ENCODE peak calls at places on chromosomes 11 and 22, in nine cellular contexts. J, E, G, I, V, T, F, O and X are unnamed samples.

GRCh38 chr11:19101803-19102520 is 15.0 kb upstream of the ZDHHC13 start:
- DNase-seq in J (no peak), E (no peak), G (no peak), I (no peak), V (no peak), T (no peak), F (no peak), O (no peak), X (no peak)

GRCh38 chr22:37747090-37747714 is 50.4 kb downstream of the TRIOBP start:
- DNase-seq in J (no peak), E (peak), G (no peak), I (no peak), V (no peak), T (no peak), F (no peak), O (no peak), X (no peak)

GRCh38 chr11:62069961-62070919 is 53.6 kb upstream of the INCENP start:
- DNase-seq in J (no peak), E (no peak), G (no peak), I (no peak), V (no peak), T (no peak), F (no peak), O (no peak), X (no peak)

GRCh38 chr22:49368976-49369725 is 458.5 kb downstream of the BRD1 start:
- DNase-seq in J (no peak), E (no peak), G (peak), I (peak), V (no peak), T (no peak), F (peak), O (peak), X (peak)

GRCh38 chr11:14542384-14542783 is 22.2 kb upstream of the PSMA1 start:
- DNase-seq in J (no peak), E (no peak), G (no peak), I (no peak), V (no peak), T (no peak), F (no peak), O (no peak), X (no peak)

GRCh38 chr11:69905611-69906452 is 86.6 kb upstream of the FGF3 start:
- DNase-seq in J (no peak), E (no peak), G (peak), I (no peak), V (no peak), T (no peak), F (peak), O (no peak), X (no peak)

GRCh38 chr22:27207907-27208306 is 550.5 kb downstream of the MIAT start:
- DNase-seq in J (no peak), E (no peak), G (no peak), I (peak), V (no peak), T (no peak), F (no peak), O (no peak), X (no peak)

GRCh38 chr22:38456841-38457699 is 2.1 kb upstream of the KCNJ4 start:
- DNase-seq in J (no peak), E (no peak), G (no peak), I (no peak), V (no peak), T (no peak), F (no peak), O (no peak), X (no peak)

GRCh38 chr22:17303441-17303839 is 65.8 kb upstream of the CECR2 start:
- DNase-seq in J (no peak), E (no peak), G (peak), I (no peak), V (no peak), T (no peak), F (peak), O (no peak), X (no peak)

GRCh38 chr11:65136515-65137096 is 2.3 kb upstream of the SYVN1 start:
- DNase-seq in J (no peak), E (no peak), G (peak), I (no peak), V (no peak), T (no peak), F (no peak), O (no peak), X (no peak)

GRCh38 chr11:3865388-3866193 is 10.1 kb downstream of the STIM1 start:
- DNase-seq in J (peak), E (no peak), G (no peak), I (no peak), V (no peak), T (no peak), F (no peak), O (no peak), X (no peak)

GRCh38 chr11:128471138-128471661 is 116.2 kb downstream of the ETS1 start:
- DNase-seq in J (no peak), E (no peak), G (peak), I (no peak), V (peak), T (no peak), F (no peak), O (no peak), X (no peak)

GRCh38 chr11:67400942-67401494 is 640 bp downstream of the PPP1CA start:
- DNase-seq in J (no peak), E (no peak), G (no peak), I (no peak), V (peak), T (no peak), F (no peak), O (no peak), X (no peak)

GRCh38 chr22:31036671-31037550 is 44.2 kb upstream of the SMTN start:
- DNase-seq in J (no peak), E (no peak), G (no peak), I (no peak), V (peak), T (no peak), F (no peak), O (no peak), X (no peak)

DNA sequence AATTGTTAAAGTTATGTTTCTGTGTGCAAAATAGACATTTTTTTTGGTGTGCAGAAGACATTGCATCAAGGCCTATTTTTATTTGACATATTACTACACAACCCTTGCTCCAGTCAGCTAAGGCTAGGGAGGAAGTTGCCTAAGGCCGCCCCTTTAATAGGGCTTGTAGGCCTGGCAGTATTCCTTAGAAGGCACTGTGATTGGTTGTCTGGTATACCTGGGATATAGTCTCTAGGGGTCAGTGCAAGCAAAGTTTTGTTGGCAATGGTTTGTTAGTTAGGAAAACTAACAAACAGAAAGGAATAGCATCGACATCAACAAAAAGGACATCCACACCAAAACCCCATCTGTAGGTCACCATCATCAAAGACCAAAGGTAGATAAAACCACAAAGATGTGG is 16.9 kb downstream of the CCDC15 start:
- DNase-seq in J (no peak), E (no peak), G (no peak), I (no peak), V (no peak), T (peak), F (no peak), O (no peak), X (no peak)
- TF ChIP-seq CTCF in J (no peak), E (no peak), G (no peak), I (no peak), V (no peak), T (no peak), F (no peak), O (no peak), X (no peak)

DNA sequence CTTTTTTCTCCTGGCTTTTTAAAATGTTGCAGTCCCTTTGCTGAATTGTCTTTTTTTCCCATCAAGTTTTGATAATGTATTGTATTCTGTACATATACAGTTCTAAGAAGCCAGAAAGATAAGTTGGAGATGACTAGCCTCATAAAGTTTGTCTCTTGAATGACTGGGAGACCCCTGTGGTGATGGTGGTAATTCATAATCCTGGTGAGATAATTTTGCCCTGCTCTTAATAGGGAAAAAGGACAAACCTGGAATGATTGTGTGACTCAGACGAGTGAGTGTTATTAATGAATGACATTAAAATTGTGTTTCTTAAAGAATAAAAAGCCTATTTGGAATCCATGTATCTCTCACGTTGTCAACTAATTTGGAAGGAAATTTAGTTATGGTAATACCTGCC is 1.2 kb downstream of the HIKESHI start:
- DNase-seq in J (no peak), E (no peak), G (no peak), I (no peak), V (no peak), T (no peak), F (no peak), O (no peak), X (no peak)
- H3K4me3 ChIP-seq in J (peak), E (peak), G (peak), I (peak), V (peak), T (peak), F (peak), O (no peak), X (peak)

DNA sequence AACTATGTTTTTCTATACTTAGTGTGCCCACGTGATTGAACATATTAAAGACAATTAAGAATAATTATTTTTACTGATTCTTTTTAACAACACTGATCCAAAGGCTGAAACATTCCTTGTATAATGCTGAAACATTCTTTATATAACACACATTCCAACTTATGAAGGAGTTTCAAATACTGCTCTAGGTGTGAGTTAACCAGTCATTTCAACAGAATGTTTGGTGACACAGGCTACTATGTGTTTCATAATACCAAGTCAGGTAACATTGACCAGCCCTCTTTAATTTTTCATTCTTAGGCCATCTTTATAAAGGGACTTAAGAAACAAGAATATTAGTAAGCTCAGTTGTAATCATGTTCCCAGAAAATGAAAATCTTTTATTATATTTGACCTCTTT is 136.6 kb downstream of the ELP4 start:
- DNase-seq in J (no peak), E (no peak), G (no peak), I (no peak), V (no peak), T (no peak), F (no peak), O (no peak), X (no peak)
- H3K27ac ChIP-seq in J (no peak), E (no peak), G (no peak), I (no peak), V (no peak), T (no peak), F (no peak), O (no peak), X (no peak)

DNA sequence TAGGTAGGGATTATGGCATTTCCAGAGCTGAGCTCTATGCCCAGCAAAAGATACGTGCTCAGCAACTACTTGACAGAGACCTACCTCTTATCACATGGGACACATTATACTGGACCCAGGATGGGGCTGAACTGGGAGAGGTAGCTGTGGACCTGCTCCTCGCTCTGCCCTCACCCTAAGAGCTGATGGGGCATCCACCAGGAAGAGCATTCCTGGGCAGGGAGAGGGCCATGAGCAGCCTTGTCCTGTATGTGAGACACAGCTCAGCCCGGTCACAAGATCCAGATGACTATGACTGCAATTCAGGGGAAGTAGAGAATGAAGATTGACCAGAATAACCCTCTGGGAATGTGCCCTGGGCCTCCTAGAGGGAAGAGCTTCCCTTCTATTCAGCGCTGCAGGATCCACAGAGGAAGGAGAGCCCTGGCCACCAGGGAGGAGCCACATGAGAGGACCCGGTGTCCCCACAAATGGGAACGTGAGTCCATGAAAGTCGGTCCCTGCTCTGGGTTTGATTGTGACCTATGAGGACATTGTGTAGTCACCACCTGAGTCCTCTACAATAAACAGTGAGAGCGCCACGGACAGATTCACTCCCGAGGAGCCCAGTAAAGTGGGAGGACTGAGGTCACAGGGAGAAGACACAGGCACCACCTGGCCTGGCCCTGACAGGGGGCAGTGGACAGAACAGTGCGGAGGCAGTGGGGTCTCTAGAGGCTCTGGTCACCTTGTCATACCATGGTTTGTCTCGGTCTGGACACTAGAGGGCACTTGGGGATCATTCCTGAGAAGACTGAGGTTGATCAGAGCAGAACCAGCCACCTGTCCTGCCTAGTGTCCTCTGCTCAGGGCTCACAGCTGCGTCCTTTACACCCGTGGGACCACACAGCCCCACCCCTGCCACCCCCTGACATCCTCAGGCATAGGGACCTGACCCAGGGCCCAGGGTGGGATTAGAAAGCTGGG is 99.5 kb downstream of the ZNF280B start:
- DNase-seq in J (no peak), E (peak), G (no peak), I (no peak), V (no peak), T (no peak), F (no peak), O (no peak), X (no peak)
- TF ChIP-seq CTCF in J (peak), E (peak), G (no peak), I (no peak), V (peak), T (no peak), F (peak), O (peak), X (peak)

DNA sequence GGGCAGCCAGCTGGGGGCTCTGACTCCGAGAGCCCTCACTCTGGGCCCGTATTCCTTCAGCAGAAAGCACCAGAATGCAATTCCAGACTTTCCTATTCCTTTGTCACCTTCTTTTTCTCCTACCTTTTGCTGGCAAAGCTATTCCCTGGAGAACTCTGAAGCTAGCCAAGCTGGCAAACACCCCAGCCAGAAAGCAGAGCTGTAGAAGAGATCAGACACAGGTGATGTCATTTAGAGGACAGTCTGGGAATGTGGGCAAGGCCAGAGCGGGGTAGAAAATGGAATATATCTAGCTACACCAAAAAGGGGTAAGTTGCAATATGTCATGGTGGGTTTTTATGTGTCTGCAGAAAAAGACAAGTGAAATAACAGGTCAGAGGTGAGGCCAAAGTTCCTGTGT is 205.1 kb downstream of the NXPE2 start:
- DNase-seq in J (no peak), E (no peak), G (no peak), I (no peak), V (no peak), T (no peak), F (no peak), O (no peak), X (no peak)
- H3K4me3 ChIP-seq in J (no peak), E (no peak), G (no peak), I (no peak), V (no peak), T (no peak), F (no peak), O (no peak), X (no peak)

DNA sequence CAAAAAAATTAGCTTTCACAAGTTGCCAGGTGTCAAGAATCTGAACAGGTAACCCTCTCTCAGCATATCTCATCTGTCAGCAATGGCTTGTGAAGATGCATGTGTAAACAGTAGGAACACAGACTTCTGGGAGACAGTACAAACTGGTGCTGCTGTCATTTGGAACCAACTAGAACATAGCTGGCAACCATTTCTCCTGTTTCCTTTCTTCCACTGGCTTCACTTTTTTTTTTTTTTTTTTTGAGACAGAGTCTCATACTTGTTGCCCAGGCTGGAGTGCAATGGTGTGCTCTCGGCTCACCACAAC is 2.1 kb upstream of the PIK3C2A start:
- DNase-seq in J (no peak), E (no peak), G (no peak), I (no peak), V (no peak), T (no peak), F (no peak), O (no peak), X (no peak)
- H3K27ac ChIP-seq in J (peak), E (no peak), G (no peak), I (no peak), V (no peak), T (no peak), F (peak), O (peak), X (no peak)

DNA sequence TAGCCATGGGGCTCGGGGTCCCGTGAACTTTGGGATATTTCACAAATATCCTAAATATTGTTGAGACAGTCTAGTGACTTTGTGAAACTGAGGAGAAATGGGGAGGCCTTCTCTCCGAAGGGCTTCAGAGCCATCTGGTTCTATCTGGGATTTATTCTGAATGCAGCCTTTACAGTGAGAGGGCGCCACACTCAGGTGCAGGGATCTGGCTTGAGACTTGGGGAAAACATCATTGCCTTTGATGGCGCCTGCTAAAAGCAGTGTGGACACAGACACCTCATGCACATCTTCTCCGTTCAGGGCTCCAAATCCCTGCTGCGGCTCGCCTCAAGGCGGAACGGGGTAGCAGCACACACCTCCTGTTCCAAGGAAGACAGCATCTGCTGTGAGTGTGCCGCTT is 37.2 kb upstream of the OLFML1 start:
- DNase-seq in J (no peak), E (no peak), G (no peak), I (no peak), V (no peak), T (no peak), F (no peak), O (no peak), X (no peak)
- TF ChIP-seq CTCF in J (no peak), E (no peak), G (no peak), I (no peak), V (no peak), T (no peak), F (no peak), O (no peak), X (no peak)